ENCODE peak calls at places on chromosomes 16 and 17, in seven cellular contexts. One of them, this sample, is unnamed.

GRCh38 chr16:495127-495748 is 32.3 kb upstream of the CAPN15 start:
- DNase-seq in PC-3: peak; percentile 45
- DNase-seq in prostate gland: no peak
- DNase-seq in right cardiac atrium: no peak
- DNase-seq in neuronal stem cell: no peak
- DNase-seq in thoracic aorta: no peak
- DNase-seq in IMR-90: peak; percentile 27
- DNase-seq in this sample: peak; percentile 24

GRCh38 chr16:48318630-48319029 is 66.6 kb downstream of the SIAH1 start:
- DNase-seq in PC-3: no peak
- DNase-seq in prostate gland: no peak
- DNase-seq in right cardiac atrium: no peak
- DNase-seq in neuronal stem cell: no peak
- DNase-seq in thoracic aorta: no peak
- DNase-seq in IMR-90: peak; percentile 54
- DNase-seq in this sample: peak; percentile 58

GRCh38 chr17:14225153-14226004 is 11.3 kb downstream of the CDRT15 start:
- DNase-seq in PC-3: no peak
- DNase-seq in prostate gland: no peak
- DNase-seq in right cardiac atrium: no peak
- DNase-seq in neuronal stem cell: no peak
- DNase-seq in thoracic aorta: no peak
- DNase-seq in IMR-90: no peak
- DNase-seq in this sample: no peak

GRCh38 chr16:50160495-50161164 is 7.5 kb downstream of the TENT4B start:
- DNase-seq in PC-3: no peak
- DNase-seq in prostate gland: no peak
- DNase-seq in right cardiac atrium: no peak
- DNase-seq in neuronal stem cell: no peak
- DNase-seq in thoracic aorta: no peak
- DNase-seq in IMR-90: peak; percentile 41
- DNase-seq in this sample: no peak

GRCh38 chr17:50922107-50922506 is 56.0 kb upstream of the TOB1 start:
- DNase-seq in PC-3: no peak
- DNase-seq in prostate gland: peak; percentile 51
- DNase-seq in right cardiac atrium: no peak
- DNase-seq in neuronal stem cell: no peak
- DNase-seq in thoracic aorta: no peak
- DNase-seq in IMR-90: peak; percentile 14
- DNase-seq in this sample: no peak

GRCh38 chr17:4501295-4501949 is 2.7 kb downstream of the SPNS2 start:
- DNase-seq in PC-3: no peak
- DNase-seq in prostate gland: no peak
- DNase-seq in right cardiac atrium: no peak
- DNase-seq in neuronal stem cell: no peak
- DNase-seq in thoracic aorta: no peak
- DNase-seq in IMR-90: no peak
- DNase-seq in this sample: no peak

GRCh38 chr16:84357191-84357651 is 11.1 kb upstream of the ATP2C2 start:
- DNase-seq in PC-3: peak; percentile 81
- DNase-seq in prostate gland: peak; percentile 50
- DNase-seq in right cardiac atrium: no peak
- DNase-seq in neuronal stem cell: no peak
- DNase-seq in thoracic aorta: no peak
- DNase-seq in IMR-90: peak; percentile 52
- DNase-seq in this sample: no peak

GRCh38 chr17:59383893-59384292 is 52.4 kb downstream of the YPEL2 start:
- DNase-seq in PC-3: no peak
- DNase-seq in prostate gland: no peak
- DNase-seq in right cardiac atrium: no peak
- DNase-seq in neuronal stem cell: no peak
- DNase-seq in thoracic aorta: no peak
- DNase-seq in IMR-90: no peak
- DNase-seq in this sample: no peak

GRCh38 chr16:48076455-48077012 is 79.3 kb downstream of the ABCC12 start:
- DNase-seq in PC-3: peak; percentile 68
- DNase-seq in prostate gland: no peak
- DNase-seq in right cardiac atrium: no peak
- DNase-seq in neuronal stem cell: no peak
- DNase-seq in thoracic aorta: no peak
- DNase-seq in IMR-90: peak; percentile 75
- DNase-seq in this sample: no peak

GRCh38 chr16:66510711-66511614 is 39.0 kb downstream of the TK2 start:
- DNase-seq in PC-3: peak; percentile 46
- DNase-seq in prostate gland: peak; percentile 51
- DNase-seq in right cardiac atrium: peak; percentile 82
- DNase-seq in neuronal stem cell: no peak
- DNase-seq in thoracic aorta: no peak
- DNase-seq in IMR-90: no peak
- DNase-seq in this sample: no peak

GRCh38 chr17:75323043-75323591 is 33.9 kb upstream of the SLC25A19 start:
- DNase-seq in PC-3: peak; percentile 97
- DNase-seq in prostate gland: peak; percentile 87
- DNase-seq in right cardiac atrium: peak; percentile 85
- DNase-seq in neuronal stem cell: peak; percentile 87
- DNase-seq in thoracic aorta: peak; percentile 67
- DNase-seq in IMR-90: peak; percentile 86
- DNase-seq in this sample: peak; percentile 97

GRCh38 chr16:88896238-88897065 is 30.0 kb upstream of the PABPN1L start:
- DNase-seq in PC-3: no peak
- DNase-seq in prostate gland: no peak
- DNase-seq in right cardiac atrium: no peak
- DNase-seq in neuronal stem cell: no peak
- DNase-seq in thoracic aorta: no peak
- DNase-seq in IMR-90: no peak
- DNase-seq in this sample: no peak

GRCh38 chr16:74561626-74562025 is 45.3 kb downstream of the GLG1 start:
- DNase-seq in PC-3: no peak
- DNase-seq in prostate gland: no peak
- DNase-seq in right cardiac atrium: no peak
- DNase-seq in neuronal stem cell: no peak
- DNase-seq in thoracic aorta: no peak
- DNase-seq in IMR-90: peak; percentile 18
- DNase-seq in this sample: no peak

GRCh38 chr16:4693956-4694663 is 748 bp downstream of the NUDT16L1 start:
- DNase-seq in PC-3: peak; percentile 21
- DNase-seq in prostate gland: no peak
- DNase-seq in right cardiac atrium: peak; percentile 84
- DNase-seq in neuronal stem cell: no peak
- DNase-seq in thoracic aorta: no peak
- DNase-seq in IMR-90: peak; percentile 38
- DNase-seq in this sample: peak; percentile 56

GRCh38 chr16:2495041-2495440 is 18.7 kb upstream of the ATP6V0C start:
- DNase-seq in PC-3: no peak
- DNase-seq in prostate gland: no peak
- DNase-seq in right cardiac atrium: peak; percentile 2
- DNase-seq in neuronal stem cell: no peak
- DNase-seq in thoracic aorta: no peak
- DNase-seq in IMR-90: no peak
- DNase-seq in this sample: no peak

GRCh38 chr17:30207655-30208054 is 27.8 kb downstream of the SLC6A4 start:
- DNase-seq in PC-3: no peak
- DNase-seq in prostate gland: no peak
- DNase-seq in right cardiac atrium: no peak
- DNase-seq in neuronal stem cell: no peak
- DNase-seq in thoracic aorta: no peak
- DNase-seq in IMR-90: no peak
- DNase-seq in this sample: no peak

GRCh38 chr17:51128089-51128488 is 7.4 kb upstream of the SPAG9 start:
- DNase-seq in PC-3: no peak
- DNase-seq in prostate gland: no peak
- DNase-seq in right cardiac atrium: no peak
- DNase-seq in neuronal stem cell: no peak
- DNase-seq in thoracic aorta: no peak
- DNase-seq in IMR-90: no peak
- DNase-seq in this sample: no peak

GRCh38 chr16:81498351-81498750 is 53.7 kb downstream of the CMIP start:
- DNase-seq in PC-3: no peak
- DNase-seq in prostate gland: no peak
- DNase-seq in right cardiac atrium: peak; percentile 38
- DNase-seq in neuronal stem cell: no peak
- DNase-seq in thoracic aorta: no peak
- DNase-seq in IMR-90: no peak
- DNase-seq in this sample: no peak
- H3K27ac ChIP-seq in PC-3: no peak overlapping the region
- H3K27ac ChIP-seq in prostate gland: no peak overlapping the region
- H3K27ac ChIP-seq in right cardiac atrium: no peak overlapping the region
- H3K27ac ChIP-seq in neuronal stem cell: no peak overlapping the region
- H3K27ac ChIP-seq in thoracic aorta: no peak overlapping the region
- H3K27ac ChIP-seq in IMR-90: no peak overlapping the region
- H3K27ac ChIP-seq in this sample: no peak overlapping the region

DNA sequence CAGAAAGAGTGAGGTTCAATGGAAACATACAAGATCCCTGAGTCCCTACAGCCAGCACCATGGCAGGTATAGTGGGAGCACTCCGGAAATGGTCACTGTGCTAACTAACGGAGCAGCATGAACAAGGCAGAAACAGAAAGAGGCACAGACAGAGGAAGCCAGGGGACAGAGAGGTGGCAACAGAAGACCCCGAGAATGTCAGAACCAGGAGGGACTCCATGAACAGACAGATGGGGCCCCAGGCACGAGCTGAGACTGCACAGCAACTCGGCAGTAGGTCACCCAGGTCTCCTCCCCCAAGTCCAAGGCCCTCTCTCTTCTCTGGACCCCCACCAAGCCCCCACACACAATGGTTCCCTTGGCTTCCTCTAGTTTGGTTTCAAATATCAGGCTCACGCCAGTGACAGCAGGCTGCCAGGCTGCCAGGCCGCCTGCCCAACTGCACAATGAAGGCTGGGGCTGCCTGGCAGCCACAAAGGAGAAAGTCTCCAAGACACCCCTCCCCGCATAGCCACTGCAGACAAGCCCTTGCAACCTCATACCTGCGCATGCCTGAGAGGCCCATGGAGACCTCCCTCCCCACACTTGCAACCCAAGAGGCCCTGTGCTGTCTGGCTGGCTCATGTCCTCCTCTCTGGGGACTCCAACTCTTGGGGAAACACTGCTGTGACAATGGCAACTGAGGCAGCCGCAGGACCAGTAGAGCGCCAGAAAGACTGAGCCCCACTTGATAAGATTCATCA is 54.7 kb downstream of the PIMREG start:
- DNase-seq in PC-3: no peak
- DNase-seq in prostate gland: no peak
- DNase-seq in right cardiac atrium: no peak
- DNase-seq in neuronal stem cell: no peak
- DNase-seq in thoracic aorta: no peak
- DNase-seq in IMR-90: no peak
- DNase-seq in this sample: no peak
- H3K27ac ChIP-seq in PC-3: no peak overlapping the region
- H3K27ac ChIP-seq in prostate gland: no peak overlapping the region
- H3K27ac ChIP-seq in right cardiac atrium: no peak overlapping the region
- H3K27ac ChIP-seq in neuronal stem cell: no peak overlapping the region
- H3K27ac ChIP-seq in thoracic aorta: no peak overlapping the region
- H3K27ac ChIP-seq in IMR-90: no peak overlapping the region
- H3K27ac ChIP-seq in this sample: no peak overlapping the region

GRCh38 chr17:42421479-42422332 is 1.4 kb downstream of the CAVIN1 start:
- DNase-seq in PC-3: no peak
- DNase-seq in prostate gland: no peak
- DNase-seq in right cardiac atrium: peak; percentile 86
- DNase-seq in neuronal stem cell: no peak
- DNase-seq in thoracic aorta: no peak
- DNase-seq in IMR-90: peak; percentile 81
- DNase-seq in this sample: no peak

GRCh38 chr17:42424991-42425610 is 2.0 kb upstream of the CAVIN1 start:
- DNase-seq in PC-3: no peak
- DNase-seq in prostate gland: no peak
- DNase-seq in right cardiac atrium: no peak
- DNase-seq in neuronal stem cell: no peak
- DNase-seq in thoracic aorta: no peak
- DNase-seq in IMR-90: peak; percentile 36
- DNase-seq in this sample: no peak

GRCh38 chr17:42422958-42423712 is at the start of gene CAVIN1:
- DNase-seq in PC-3: no peak
- DNase-seq in prostate gland: peak; percentile 99
- DNase-seq in right cardiac atrium: peak; percentile 100
- DNase-seq in neuronal stem cell: peak; percentile 93
- DNase-seq in thoracic aorta: peak; percentile 96
- DNase-seq in IMR-90: peak; percentile 98
- DNase-seq in this sample: no peak

GRCh38 chr17:42422412-42422957 is 571 bp downstream of the CAVIN1 start:
- DNase-seq in PC-3: no peak
- DNase-seq in prostate gland: no peak
- DNase-seq in right cardiac atrium: peak; percentile 76
- DNase-seq in neuronal stem cell: no peak
- DNase-seq in thoracic aorta: no peak
- DNase-seq in IMR-90: peak; percentile 32
- DNase-seq in this sample: no peak

DNA sequence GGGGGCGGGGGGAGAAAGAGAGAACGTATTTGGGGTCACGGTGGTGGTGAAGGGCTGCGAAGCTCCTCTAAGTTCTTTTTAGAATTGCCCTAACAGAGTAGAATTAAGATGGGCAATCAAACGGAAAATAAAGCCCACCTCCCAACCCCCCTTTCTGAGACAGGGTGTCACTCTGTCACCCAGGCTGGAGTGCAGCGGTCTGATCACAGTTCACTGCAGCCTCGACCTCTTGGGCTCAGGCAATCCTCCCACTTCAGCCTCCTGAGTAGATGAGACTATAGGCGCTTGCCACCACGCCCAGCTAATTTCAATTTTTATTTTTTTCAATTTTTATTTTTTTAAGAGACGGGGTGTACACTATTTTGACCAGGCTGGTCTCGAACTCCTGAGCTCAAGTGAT is 710 bp upstream of the CAVIN1 start:
- DNase-seq in PC-3: no peak
- DNase-seq in prostate gland: no peak
- DNase-seq in right cardiac atrium: no peak
- DNase-seq in neuronal stem cell: no peak
- DNase-seq in thoracic aorta: no peak
- DNase-seq in IMR-90: no peak
- DNase-seq in this sample: no peak
- H3K27ac ChIP-seq in PC-3: no peak overlapping the region
- H3K27ac ChIP-seq in prostate gland: peak overlapping the region; percentile 93
- H3K27ac ChIP-seq in right cardiac atrium: peak overlapping the region; percentile 77
- H3K27ac ChIP-seq in neuronal stem cell: peak overlapping the region; percentile 41
- H3K27ac ChIP-seq in thoracic aorta: peak overlapping the region; percentile 88
- H3K27ac ChIP-seq in IMR-90: peak overlapping the region; percentile 87
- H3K27ac ChIP-seq in this sample: no peak overlapping the region

DNA sequence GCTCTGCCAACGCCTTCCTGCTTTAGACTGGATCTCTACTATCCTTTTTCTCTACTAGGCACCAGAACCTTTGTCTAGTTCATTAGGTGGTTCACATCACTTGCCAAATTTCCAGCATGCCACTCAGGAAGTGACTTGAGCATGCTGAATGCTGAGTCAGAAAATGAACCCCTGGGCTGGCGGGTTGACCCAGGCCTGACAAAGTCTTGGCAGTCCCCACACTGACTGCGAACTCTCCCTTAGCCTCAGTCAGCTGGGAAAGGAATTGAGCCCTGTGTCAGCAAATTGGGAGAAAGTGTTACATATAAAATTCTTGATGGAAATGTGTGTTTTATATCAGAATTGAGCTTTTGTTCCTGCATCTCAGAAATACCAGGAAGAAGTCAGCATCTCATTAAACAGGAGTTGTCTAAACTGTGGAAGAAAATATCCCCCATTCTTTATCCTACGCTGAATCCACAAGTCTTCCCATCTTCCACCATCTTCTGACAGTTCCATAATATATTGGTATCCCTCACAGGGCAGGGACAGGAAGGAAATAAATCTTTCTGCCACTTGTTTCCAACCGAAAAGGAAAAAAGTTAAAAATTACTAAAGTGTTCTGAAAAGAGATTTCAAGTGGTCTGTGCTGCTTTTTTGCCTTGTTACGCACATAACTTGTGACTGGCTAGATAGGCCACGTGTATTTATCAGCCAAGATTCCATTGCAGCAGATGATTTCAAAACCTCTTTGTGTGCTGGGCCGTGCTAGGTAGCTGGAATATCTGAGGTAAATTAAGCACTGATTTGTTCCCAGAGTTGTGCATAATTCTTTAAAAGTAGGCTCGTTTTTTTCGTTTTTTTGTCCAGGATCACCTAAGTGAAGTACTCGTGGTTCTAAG is 16.7 kb upstream of the SLC12A3 start:
- DNase-seq in PC-3: peak; percentile 70
- DNase-seq in prostate gland: no peak
- DNase-seq in right cardiac atrium: peak; percentile 67
- DNase-seq in neuronal stem cell: no peak
- DNase-seq in thoracic aorta: peak; percentile 15
- DNase-seq in IMR-90: peak; percentile 79
- DNase-seq in this sample: no peak
- H3K27ac ChIP-seq in PC-3: peak overlapping the region; percentile 67
- H3K27ac ChIP-seq in prostate gland: no peak overlapping the region
- H3K27ac ChIP-seq in right cardiac atrium: no peak overlapping the region
- H3K27ac ChIP-seq in neuronal stem cell: no peak overlapping the region
- H3K27ac ChIP-seq in thoracic aorta: peak overlapping the region; percentile 9
- H3K27ac ChIP-seq in IMR-90: no peak overlapping the region
- H3K27ac ChIP-seq in this sample: peak overlapping the region; percentile 27